ENCODE peak calls at places on chromosome 16, in four cellular contexts. Q is fibroblast of lung, R is PC-3, K is Karpas-422. E is an unnamed sample.

GRCh38 chr16:89143911-89144675 is 27.5 kb upstream of the CDH15 start:
- DNase-seq in Q (no peak), R (no peak), K (no peak), E (no peak)

GRCh38 chr16:3131755-3132377 is 3.0 kb upstream of the ZNF213 start:
- DNase-seq in R (peak), K (peak), Q (peak), E (peak)

GRCh38 chr16:53545433-53545832 is 42.4 kb upstream of the AKTIP start:
- DNase-seq in Q (no peak), K (no peak), R (no peak), E (no peak)

GRCh38 chr16:89519881-89520280 is 11.7 kb downstream of the SPG7 start:
- DNase-seq in R (no peak), Q (no peak), K (no peak), E (no peak)

GRCh38 chr16:57258226-57258909 is 13.3 kb downstream of the ARL2BP start:
- DNase-seq in Q (no peak), K (no peak), R (no peak), E (no peak)

GRCh38 chr16:16163571-16163970 is 59.7 kb downstream of the ABCC6 start:
- DNase-seq in K (no peak), R (no peak), Q (no peak), E (no peak)

GRCh38 chr16:49701867-49702494 is 153.9 kb downstream of the ZNF423 start:
- DNase-seq in R (no peak), K (no peak), Q (peak), E (peak)

GRCh38 chr16:80277182-80277581 is 263.6 kb upstream of the DYNLRB2 start:
- DNase-seq in K (peak), R (no peak), Q (no peak), E (peak)

GRCh38 chr16:51404386-51404785 is 253.3 kb upstream of the SALL1 start:
- DNase-seq in K (no peak), R (no peak), Q (peak), E (no peak)

GRCh38 chr16:87388818-87389134 is 3.4 kb upstream of the MAP1LC3B start:
- DNase-seq in K (no peak), Q (no peak), R (no peak), E (no peak)

GRCh38 chr16:87391324-87391949 is 699 bp upstream of the MAP1LC3B start:
- DNase-seq in Q (peak), K (no peak), R (no peak), E (peak)

GRCh38 chr16:87389245-87389644 is 2.9 kb upstream of the MAP1LC3B start:
- DNase-seq in Q (no peak), K (peak), R (no peak), E (no peak)

GRCh38 chr16:87390641-87391323 is 1.4 kb upstream of the MAP1LC3B start:
- DNase-seq in R (no peak), K (peak), Q (no peak), E (peak)

DNA sequence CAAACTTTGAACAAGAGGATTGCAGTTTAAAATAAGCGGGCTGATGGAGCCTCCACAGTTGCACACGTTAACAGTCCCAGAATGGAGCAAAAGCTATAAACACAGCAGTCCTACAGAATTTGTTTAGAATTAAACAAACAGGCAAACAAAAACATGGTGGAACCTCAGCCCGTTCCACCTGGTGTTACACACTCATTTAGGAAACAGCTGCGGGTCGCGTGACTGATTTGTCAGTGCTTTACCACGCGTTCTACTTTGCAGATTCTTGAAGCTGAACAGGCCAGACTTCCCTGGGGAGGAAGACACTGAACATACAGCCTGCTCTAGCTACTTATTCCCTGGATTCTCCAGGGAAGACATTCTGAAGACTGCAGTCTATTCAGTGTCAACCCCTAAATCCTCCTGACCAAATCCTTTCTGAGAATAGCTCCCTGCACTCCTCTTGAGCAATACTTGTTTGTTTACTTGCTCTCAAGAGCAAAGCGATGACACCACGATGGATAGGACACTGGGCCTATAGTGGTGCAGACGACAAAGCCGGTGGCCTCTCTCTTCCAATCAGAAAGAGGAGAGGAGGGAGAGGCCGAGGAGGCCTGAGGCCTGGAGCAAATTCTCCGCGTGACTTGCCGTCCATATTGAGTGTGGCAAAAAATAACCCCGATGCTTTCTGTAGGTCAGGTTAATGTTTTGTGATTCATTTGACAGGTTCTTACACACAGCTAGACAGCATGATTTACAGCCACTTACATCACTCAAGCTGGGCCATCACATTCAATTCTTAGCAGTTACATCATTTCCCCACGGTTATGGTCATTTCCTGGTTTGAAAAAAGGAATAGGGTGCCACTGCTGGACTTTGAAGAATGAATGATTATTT is 4.0 kb upstream of the MAP1LC3B start:
- DNase-seq in Q (peak), R (peak), K (peak), E (peak)
- H3K9ac ChIP-seq in Q (no peak), R (no peak), K (peak), E (no peak)

GRCh38 chr16:23194497-23195221 is 12.1 kb downstream of the SCNN1G start:
- DNase-seq in K (no peak), Q (no peak), R (no peak), E (no peak)

GRCh38 chr16:23195415-23195978 is 13.0 kb downstream of the SCNN1G start:
- DNase-seq in K (no peak), Q (no peak), R (no peak), E (no peak)

GRCh38 chr16:23202166-23202565 is 19.6 kb downstream of the SCNN1G start:
- DNase-seq in R (no peak), Q (no peak), K (no peak), E (no peak)

DNA sequence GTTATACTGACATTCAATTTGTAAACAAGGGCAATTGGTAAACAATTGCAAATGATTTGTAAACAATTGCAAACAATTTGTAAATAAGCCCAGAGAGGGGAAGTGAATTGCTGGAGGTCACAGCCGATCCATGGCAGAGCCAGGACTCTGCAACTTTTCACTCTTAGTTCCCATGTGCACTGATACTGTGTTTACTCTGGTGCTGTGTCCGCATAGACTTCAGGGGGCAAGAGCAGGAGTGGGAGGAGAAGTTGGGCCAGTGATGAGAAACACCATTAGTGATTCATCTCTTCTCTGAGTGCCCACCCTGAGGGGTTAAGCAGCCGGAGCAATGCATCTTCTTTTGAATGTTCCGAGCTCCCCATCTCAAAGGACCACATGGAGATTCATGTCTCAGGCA is 14.0 kb downstream of the SCNN1G start:
- DNase-seq in K (no peak), R (no peak), Q (no peak), E (no peak)
- H3K4me3 ChIP-seq in K (no peak), R (no peak), Q (no peak), E (no peak)

GRCh38 chr16:67116388-67117311 is 6.9 kb downstream of the PHAF1 start:
- DNase-seq in K (no peak), Q (no peak), R (no peak), E (no peak)
- H3K9ac ChIP-seq in K (no peak), Q (no peak), R (no peak), E (no peak)

DNA sequence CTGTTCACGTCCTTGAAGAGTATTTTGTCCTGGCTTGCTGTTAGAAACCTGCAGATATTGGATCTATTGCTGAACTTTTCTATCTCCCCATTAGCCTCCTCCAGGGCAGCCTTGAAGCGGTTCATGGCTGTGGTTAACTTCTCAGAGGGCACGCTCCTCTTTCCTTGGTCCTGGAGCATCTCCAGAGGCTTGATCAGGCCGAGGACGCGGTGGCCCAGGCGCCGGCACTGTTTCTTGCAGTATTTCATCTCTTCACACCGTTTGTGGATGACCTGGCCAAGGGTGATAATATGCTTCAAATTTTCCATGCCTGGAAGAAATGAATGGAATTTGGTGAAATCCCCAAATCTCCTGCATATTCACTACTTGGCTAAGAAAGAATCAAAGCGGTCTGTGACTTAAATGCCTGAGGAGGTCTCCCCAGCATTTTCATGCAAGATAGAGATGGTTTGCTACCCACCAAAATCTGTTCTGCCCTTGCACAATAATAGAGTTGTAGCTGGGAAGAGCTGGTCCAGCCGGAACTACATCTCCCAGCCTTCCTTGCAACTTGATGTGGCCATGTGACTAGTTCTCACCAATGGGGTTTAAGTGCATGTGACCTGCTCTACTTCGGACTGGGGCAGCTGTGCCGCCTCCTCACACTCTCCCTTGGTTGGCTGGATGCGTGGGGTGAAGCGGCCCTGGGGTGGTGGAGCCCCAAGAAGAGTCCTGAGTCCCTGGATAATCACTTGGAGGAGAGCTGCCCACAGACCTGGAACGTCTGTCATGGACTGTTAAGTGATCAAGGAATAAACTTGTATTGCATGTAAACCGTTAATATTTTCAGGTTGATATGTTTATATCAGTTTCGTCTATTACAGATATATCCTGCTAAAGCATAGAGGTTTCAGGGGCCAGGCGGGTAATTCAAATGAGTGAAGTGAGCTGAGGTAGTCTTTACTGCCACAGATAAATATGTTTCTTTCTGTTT is 4.9 kb downstream of the MLKL start:
- DNase-seq in K (peak), R (peak), Q (peak), E (peak)
- H3K4me3 ChIP-seq in K (peak), R (no peak), Q (peak), E (peak)

DNA sequence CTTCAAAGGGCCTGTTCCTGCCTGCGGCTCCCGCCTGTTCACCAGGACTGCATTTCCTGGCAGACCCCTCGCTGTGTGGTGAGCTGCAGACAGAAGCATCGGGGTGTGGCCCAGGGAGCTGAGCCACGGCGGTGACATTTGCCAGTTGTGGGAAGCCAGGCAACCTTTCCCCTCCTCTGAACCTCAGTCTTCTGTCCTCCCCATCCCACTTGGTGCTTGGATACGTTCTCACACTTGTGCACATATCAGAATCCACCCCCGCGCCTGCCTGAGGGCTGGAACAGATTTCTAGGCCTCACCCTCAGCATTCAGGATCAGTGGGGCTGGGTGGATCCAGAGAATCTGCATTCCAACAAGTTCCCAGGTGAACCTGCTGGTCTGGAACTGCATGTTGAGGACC is 63.5 kb downstream of the CRISPLD2 start:
- DNase-seq in Q (peak), R (no peak), K (no peak), E (no peak)
- H3K9ac ChIP-seq in Q (no peak), R (no peak), K (no peak), E (no peak)

GRCh38 chr16:73059779-73060178 is 11.9 kb upstream of the ZFHX3 start:
- DNase-seq in Q (peak), R (no peak), K (peak), E (no peak)

GRCh38 chr16:73058616-73059409 is 10.9 kb upstream of the ZFHX3 start:
- DNase-seq in Q (peak), K (peak), R (peak), E (peak)

GRCh38 chr16:73060948-73061495 is 13.1 kb upstream of the ZFHX3 start:
- DNase-seq in K (no peak), R (no peak), Q (peak), E (peak)

GRCh38 chr16:73058221-73058615 is 10.3 kb upstream of the ZFHX3 start:
- DNase-seq in K (peak), R (no peak), Q (no peak), E (no peak)

DNA sequence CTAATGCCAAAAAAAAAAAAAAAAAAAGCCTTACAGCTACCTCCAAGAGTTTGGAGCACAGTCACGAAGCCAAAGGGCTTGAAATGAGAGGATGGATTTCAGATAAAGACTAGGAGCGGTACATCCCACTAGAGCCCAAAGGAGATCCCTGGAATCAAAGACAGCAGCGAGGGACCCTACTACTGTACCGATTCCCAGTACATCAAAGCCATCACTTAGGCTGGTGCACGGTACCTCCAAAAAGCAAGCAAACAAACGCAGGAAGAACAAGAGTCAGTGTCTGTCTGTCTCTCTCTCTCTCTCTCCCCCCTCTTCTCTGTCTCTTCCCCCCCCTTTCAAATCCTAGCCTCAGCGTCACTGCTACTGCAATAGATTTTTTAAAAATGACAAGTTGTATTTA is 12.3 kb upstream of the ZFHX3 start:
- DNase-seq in Q (peak), R (no peak), K (peak), E (no peak)
- H3K4me3 ChIP-seq in Q (peak), R (peak), K (no peak), E (no peak)

GRCh38 chr16:12123462-12123861 is 146.9 kb downstream of the SNX29 start:
- DNase-seq in Q (no peak), R (no peak), K (no peak), E (no peak)
- H3K9ac ChIP-seq in Q (no peak), R (no peak), K (no peak), E (no peak)

DNA sequence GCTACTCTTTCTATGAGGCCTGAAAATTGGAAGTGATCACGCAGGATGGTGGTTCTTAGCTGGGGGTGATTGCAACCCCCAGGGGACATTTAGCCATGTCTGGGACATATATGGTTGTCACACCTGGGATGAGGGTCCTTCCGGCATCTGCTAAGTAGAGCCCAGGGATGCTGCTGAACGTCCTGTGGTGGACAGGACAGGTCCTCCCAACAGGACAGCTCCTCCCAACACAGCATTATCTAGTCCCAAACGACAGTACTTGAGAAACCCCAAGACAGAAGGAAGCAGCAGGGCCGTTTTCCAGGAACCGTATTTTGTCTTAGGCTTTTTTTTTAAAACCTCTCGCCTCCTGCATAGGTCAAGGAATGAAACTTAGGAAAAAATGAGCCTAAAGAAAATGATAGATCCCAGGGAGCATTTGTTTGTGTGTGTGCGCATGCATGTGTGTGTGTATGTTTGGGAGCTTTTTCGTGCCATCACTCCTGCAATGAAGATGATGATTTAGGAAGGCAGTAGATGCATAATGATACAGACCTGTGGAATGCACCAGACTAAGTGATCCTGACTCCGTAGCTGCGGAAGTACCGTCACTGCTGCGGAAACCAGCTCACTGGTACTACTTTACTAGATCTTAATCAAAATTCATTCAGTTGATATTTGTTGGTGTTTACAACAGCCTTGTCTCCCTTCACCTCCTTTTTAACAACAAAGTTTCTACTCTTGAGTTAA is 118.2 kb downstream of the SNX29 start:
- DNase-seq in K (no peak), Q (no peak), R (no peak), E (no peak)
- H3K4me3 ChIP-seq in K (no peak), Q (no peak), R (no peak), E (no peak)

DNA sequence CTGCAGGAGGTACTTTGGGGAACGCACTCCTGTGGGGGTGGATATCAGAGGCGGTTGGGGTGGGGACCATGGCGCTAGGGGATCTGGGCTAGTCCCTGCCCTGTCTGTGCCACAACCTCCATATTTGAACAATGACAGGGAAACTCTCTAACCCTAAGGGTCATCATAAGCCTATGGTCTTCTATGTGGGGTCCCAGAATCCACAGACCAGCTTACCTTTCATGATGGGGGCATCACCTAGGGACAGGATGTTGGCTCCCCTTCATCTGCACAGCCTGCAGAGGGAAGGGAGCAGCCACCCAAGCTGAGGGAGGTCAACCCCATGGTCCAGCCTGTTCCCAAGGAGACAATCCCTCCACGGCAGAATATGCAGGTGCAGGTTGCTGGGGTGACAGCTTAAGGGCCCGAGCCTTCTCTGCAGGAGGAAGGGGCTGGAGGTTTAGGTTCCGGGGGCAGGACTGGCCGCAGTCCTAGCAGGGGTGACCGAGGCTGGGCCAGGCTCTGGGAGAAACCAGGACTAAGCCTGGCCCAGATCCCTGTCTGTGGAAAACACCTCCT is 1.7 kb downstream of the ORAI3 start:
- DNase-seq in K (no peak), Q (no peak), R (no peak), E (no peak)
- H3K9ac ChIP-seq in K (peak), Q (no peak), R (no peak), E (no peak)

DNA sequence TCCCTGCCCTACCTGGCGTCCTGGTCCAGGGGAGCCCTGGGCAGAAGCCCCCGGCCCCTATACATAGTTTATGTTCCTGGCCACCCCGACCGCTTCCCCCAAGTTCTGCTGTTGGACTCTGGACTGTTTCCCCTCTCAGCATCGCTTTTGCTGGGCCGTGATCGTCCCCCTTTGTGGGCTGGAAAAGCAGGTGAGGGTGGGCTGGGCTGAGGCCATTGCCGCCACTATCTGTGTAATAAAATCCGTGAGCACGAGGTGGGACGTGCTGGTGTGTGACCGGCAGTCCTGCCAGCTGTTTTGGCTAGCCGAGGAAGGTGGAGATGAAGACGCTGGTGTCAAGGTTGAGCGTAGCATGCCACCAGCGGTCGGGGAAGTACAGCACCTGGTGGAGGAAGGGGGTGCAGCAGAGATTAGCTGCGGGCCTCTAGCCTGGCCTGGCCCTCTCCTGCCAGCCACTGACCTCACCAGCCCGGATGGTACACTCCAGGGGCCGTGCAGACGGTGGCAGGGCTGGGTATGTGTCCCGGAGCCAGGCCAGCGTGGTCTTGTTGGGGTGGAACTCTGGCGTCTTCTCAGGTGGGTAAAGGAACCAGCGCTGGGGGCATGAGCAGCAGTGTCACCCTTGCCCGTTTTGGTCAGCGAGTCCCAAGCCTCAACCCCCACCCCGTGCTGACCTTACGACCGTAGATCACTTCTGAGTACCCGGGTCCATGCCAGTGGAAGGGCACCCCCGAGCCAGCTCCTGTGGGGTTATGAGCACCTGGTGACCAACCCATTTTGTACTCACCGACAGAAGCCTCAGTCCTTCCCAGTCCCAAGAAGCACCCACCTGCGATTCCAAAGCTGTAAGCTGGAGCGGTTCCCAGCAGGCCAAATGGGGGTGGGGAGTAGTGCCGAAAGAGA is 1.4 kb downstream of the JMJD8 start:
- DNase-seq in R (no peak), K (no peak), Q (no peak), E (no peak)
- H3K4me3 ChIP-seq in R (peak), K (peak), Q (peak), E (peak)